ENCODE peak calls at places on chromosomes 16 and 17, in nine cellular contexts. One of them, this sample, is unnamed.

GRCh38 chr17:17538417-17539391 is 42.5 kb upstream of the RASD1 start:
- DNase-seq in stomach: peak
- DNase-seq in IMR-90: peak
- DNase-seq in lower leg skin: no peak
- DNase-seq in heart right ventricle: no peak
- DNase-seq in left lung: peak
- DNase-seq in B cell: no peak
- DNase-seq in hepatocyte: peak
- DNase-seq in suprapubic skin: no peak
- DNase-seq in this sample: no peak

GRCh38 chr16:67679935-67680897 is 13.6 kb downstream of the C16orf86 start:
- DNase-seq in stomach: no peak
- DNase-seq in IMR-90: no peak
- DNase-seq in lower leg skin: no peak
- DNase-seq in heart right ventricle: no peak
- DNase-seq in left lung: no peak
- DNase-seq in B cell: no peak
- DNase-seq in hepatocyte: no peak
- DNase-seq in suprapubic skin: no peak
- DNase-seq in this sample: no peak

GRCh38 chr17:27327871-27328270 is 34.0 kb downstream of the WSB1 start:
- DNase-seq in stomach: no peak
- DNase-seq in IMR-90: peak
- DNase-seq in lower leg skin: no peak
- DNase-seq in heart right ventricle: no peak
- DNase-seq in left lung: no peak
- DNase-seq in B cell: no peak
- DNase-seq in hepatocyte: no peak
- DNase-seq in suprapubic skin: no peak
- DNase-seq in this sample: no peak

GRCh38 chr16:3282103-3282746 is 1.1 kb upstream of the ZNF263 start:
- DNase-seq in stomach: no peak
- DNase-seq in IMR-90: peak
- DNase-seq in lower leg skin: no peak
- DNase-seq in heart right ventricle: no peak
- DNase-seq in left lung: no peak
- DNase-seq in B cell: no peak
- DNase-seq in hepatocyte: no peak
- DNase-seq in suprapubic skin: no peak
- DNase-seq in this sample: no peak

GRCh38 chr17:33582661-33583060 is 289.6 kb upstream of the ASIC2 start:
- DNase-seq in stomach: no peak
- DNase-seq in IMR-90: no peak
- DNase-seq in lower leg skin: no peak
- DNase-seq in heart right ventricle: no peak
- DNase-seq in left lung: no peak
- DNase-seq in B cell: no peak
- DNase-seq in hepatocyte: no peak
- DNase-seq in suprapubic skin: no peak
- DNase-seq in this sample: no peak

GRCh38 chr17:30236807-30237206 is 1.3 kb upstream of the SLC6A4 start:
- DNase-seq in stomach: peak
- DNase-seq in IMR-90: no peak
- DNase-seq in lower leg skin: peak
- DNase-seq in heart right ventricle: peak
- DNase-seq in left lung: peak
- DNase-seq in B cell: peak
- DNase-seq in hepatocyte: peak
- DNase-seq in suprapubic skin: peak
- DNase-seq in this sample: peak

GRCh38 chr16:12757546-12757945 is 46.1 kb downstream of the CPPED1 start:
- DNase-seq in stomach: no peak
- DNase-seq in IMR-90: no peak
- DNase-seq in lower leg skin: no peak
- DNase-seq in heart right ventricle: no peak
- DNase-seq in left lung: no peak
- DNase-seq in B cell: no peak
- DNase-seq in hepatocyte: no peak
- DNase-seq in suprapubic skin: no peak
- DNase-seq in this sample: no peak

GRCh38 chr17:27282054-27282501 is 11.8 kb upstream of the WSB1 start:
- DNase-seq in stomach: no peak
- DNase-seq in IMR-90: peak
- DNase-seq in lower leg skin: no peak
- DNase-seq in heart right ventricle: no peak
- DNase-seq in left lung: no peak
- DNase-seq in B cell: peak
- DNase-seq in hepatocyte: no peak
- DNase-seq in suprapubic skin: no peak
- DNase-seq in this sample: peak

GRCh38 chr16:72199938-72200337 is 28.0 kb upstream of the PMFBP1 start:
- DNase-seq in stomach: no peak
- DNase-seq in IMR-90: no peak
- DNase-seq in lower leg skin: peak
- DNase-seq in heart right ventricle: no peak
- DNase-seq in left lung: no peak
- DNase-seq in B cell: no peak
- DNase-seq in hepatocyte: no peak
- DNase-seq in suprapubic skin: no peak
- DNase-seq in this sample: no peak

DNA sequence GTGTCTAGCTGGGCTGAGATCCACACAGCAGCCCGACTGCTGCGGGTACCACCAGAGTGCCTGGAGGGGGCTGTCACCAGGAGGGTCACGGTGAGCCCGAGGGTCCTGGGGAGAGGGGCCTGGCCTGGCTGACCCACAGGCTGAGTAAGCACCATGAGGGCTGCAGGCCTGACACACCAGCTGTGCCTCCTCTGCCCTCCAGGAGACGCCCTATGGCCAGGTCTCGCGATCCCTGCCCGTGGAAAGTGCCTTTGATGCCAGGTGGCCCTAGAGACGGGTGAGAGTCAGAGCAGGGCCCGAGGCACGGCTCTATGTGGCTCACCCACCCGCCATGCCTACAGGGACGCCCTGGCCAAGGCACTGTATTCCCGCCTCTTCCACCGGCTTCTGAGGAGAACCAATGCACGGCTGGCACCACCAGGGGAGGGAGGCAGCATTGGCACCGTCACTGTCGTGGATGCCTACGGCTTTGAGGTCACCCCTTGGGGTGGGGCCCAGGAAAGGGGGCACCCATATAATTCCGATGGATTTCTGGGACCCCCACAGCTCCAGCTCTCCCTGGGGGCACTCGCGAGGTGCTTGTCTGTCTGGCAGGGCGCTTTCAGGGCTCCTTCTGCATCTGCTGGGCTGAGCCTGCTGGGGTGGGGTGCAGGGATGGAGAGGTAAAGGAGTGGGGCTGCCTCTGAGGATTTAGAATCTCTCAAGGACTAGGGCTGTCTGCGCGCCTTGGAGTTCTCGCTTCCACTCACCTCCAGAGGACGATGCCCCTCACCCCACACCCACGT is 7.1 kb downstream of the MYO15B start:
- DNase-seq in stomach: no peak
- DNase-seq in IMR-90: no peak
- DNase-seq in lower leg skin: no peak
- DNase-seq in heart right ventricle: no peak
- DNase-seq in left lung: no peak
- DNase-seq in B cell: no peak
- DNase-seq in hepatocyte: no peak
- DNase-seq in suprapubic skin: peak
- DNase-seq in this sample: no peak
- TF ChIP-seq CTCF in stomach: no peak
- TF ChIP-seq CTCF in IMR-90: no peak
- TF ChIP-seq CTCF in lower leg skin: no peak
- TF ChIP-seq CTCF in heart right ventricle: no peak
- TF ChIP-seq CTCF in left lung: no peak
- TF ChIP-seq CTCF in B cell: no peak
- TF ChIP-seq CTCF in hepatocyte: no peak
- TF ChIP-seq CTCF in suprapubic skin: no peak
- TF ChIP-seq CTCF in this sample: no peak

GRCh38 chr17:38766341-38766740 is 13.8 kb downstream of the PSMB3 start:
- DNase-seq in stomach: no peak
- DNase-seq in IMR-90: no peak
- DNase-seq in lower leg skin: no peak
- DNase-seq in heart right ventricle: no peak
- DNase-seq in left lung: no peak
- DNase-seq in B cell: no peak
- DNase-seq in hepatocyte: no peak
- DNase-seq in suprapubic skin: no peak
- DNase-seq in this sample: no peak

GRCh38 chr17:38762231-38762630 is 9.7 kb downstream of the PSMB3 start:
- DNase-seq in stomach: no peak
- DNase-seq in IMR-90: no peak
- DNase-seq in lower leg skin: no peak
- DNase-seq in heart right ventricle: no peak
- DNase-seq in left lung: no peak
- DNase-seq in B cell: no peak
- DNase-seq in hepatocyte: no peak
- DNase-seq in suprapubic skin: no peak
- DNase-seq in this sample: no peak

GRCh38 chr17:38761612-38762011 is 9.1 kb downstream of the PSMB3 start:
- DNase-seq in stomach: no peak
- DNase-seq in IMR-90: peak
- DNase-seq in lower leg skin: no peak
- DNase-seq in heart right ventricle: no peak
- DNase-seq in left lung: no peak
- DNase-seq in B cell: peak
- DNase-seq in hepatocyte: peak
- DNase-seq in suprapubic skin: no peak
- DNase-seq in this sample: no peak
- TF ChIP-seq CTCF in stomach: no peak
- TF ChIP-seq CTCF in IMR-90: peak
- TF ChIP-seq CTCF in lower leg skin: no peak
- TF ChIP-seq CTCF in heart right ventricle: no peak
- TF ChIP-seq CTCF in left lung: no peak
- TF ChIP-seq CTCF in B cell: no peak
- TF ChIP-seq CTCF in hepatocyte: peak
- TF ChIP-seq CTCF in suprapubic skin: no peak
- TF ChIP-seq CTCF in this sample: no peak

GRCh38 chr17:74433421-74434121 is 1.7 kb downstream of the GPRC5C start:
- DNase-seq in stomach: peak
- DNase-seq in IMR-90: no peak
- DNase-seq in lower leg skin: no peak
- DNase-seq in heart right ventricle: no peak
- DNase-seq in left lung: no peak
- DNase-seq in B cell: no peak
- DNase-seq in hepatocyte: peak
- DNase-seq in suprapubic skin: no peak
- DNase-seq in this sample: no peak
- TF ChIP-seq CTCF in stomach: no peak
- TF ChIP-seq CTCF in IMR-90: no peak
- TF ChIP-seq CTCF in lower leg skin: no peak
- TF ChIP-seq CTCF in heart right ventricle: peak
- TF ChIP-seq CTCF in left lung: no peak
- TF ChIP-seq CTCF in B cell: no peak
- TF ChIP-seq CTCF in hepatocyte: peak
- TF ChIP-seq CTCF in suprapubic skin: no peak
- TF ChIP-seq CTCF in this sample: no peak

GRCh38 chr16:50839920-50840729 is 98.2 kb downstream of the CYLD start:
- DNase-seq in stomach: no peak
- DNase-seq in IMR-90: no peak
- DNase-seq in lower leg skin: peak
- DNase-seq in heart right ventricle: no peak
- DNase-seq in left lung: no peak
- DNase-seq in B cell: no peak
- DNase-seq in hepatocyte: no peak
- DNase-seq in suprapubic skin: no peak
- DNase-seq in this sample: no peak
- TF ChIP-seq CTCF in stomach: no peak
- TF ChIP-seq CTCF in IMR-90: no peak
- TF ChIP-seq CTCF in lower leg skin: no peak
- TF ChIP-seq CTCF in heart right ventricle: no peak
- TF ChIP-seq CTCF in left lung: no peak
- TF ChIP-seq CTCF in B cell: no peak
- TF ChIP-seq CTCF in hepatocyte: no peak
- TF ChIP-seq CTCF in suprapubic skin: no peak
- TF ChIP-seq CTCF in this sample: no peak

GRCh38 chr17:80991645-80992076 is at the start of gene CHMP6:
- DNase-seq in stomach: peak
- DNase-seq in IMR-90: peak
- DNase-seq in lower leg skin: peak
- DNase-seq in heart right ventricle: peak
- DNase-seq in left lung: peak
- DNase-seq in B cell: peak
- DNase-seq in hepatocyte: peak
- DNase-seq in suprapubic skin: peak
- DNase-seq in this sample: peak
- TF ChIP-seq CTCF in stomach: no peak
- TF ChIP-seq CTCF in IMR-90: peak
- TF ChIP-seq CTCF in lower leg skin: no peak
- TF ChIP-seq CTCF in heart right ventricle: peak
- TF ChIP-seq CTCF in left lung: no peak
- TF ChIP-seq CTCF in B cell: peak
- TF ChIP-seq CTCF in hepatocyte: no peak
- TF ChIP-seq CTCF in suprapubic skin: peak
- TF ChIP-seq CTCF in this sample: peak

DNA sequence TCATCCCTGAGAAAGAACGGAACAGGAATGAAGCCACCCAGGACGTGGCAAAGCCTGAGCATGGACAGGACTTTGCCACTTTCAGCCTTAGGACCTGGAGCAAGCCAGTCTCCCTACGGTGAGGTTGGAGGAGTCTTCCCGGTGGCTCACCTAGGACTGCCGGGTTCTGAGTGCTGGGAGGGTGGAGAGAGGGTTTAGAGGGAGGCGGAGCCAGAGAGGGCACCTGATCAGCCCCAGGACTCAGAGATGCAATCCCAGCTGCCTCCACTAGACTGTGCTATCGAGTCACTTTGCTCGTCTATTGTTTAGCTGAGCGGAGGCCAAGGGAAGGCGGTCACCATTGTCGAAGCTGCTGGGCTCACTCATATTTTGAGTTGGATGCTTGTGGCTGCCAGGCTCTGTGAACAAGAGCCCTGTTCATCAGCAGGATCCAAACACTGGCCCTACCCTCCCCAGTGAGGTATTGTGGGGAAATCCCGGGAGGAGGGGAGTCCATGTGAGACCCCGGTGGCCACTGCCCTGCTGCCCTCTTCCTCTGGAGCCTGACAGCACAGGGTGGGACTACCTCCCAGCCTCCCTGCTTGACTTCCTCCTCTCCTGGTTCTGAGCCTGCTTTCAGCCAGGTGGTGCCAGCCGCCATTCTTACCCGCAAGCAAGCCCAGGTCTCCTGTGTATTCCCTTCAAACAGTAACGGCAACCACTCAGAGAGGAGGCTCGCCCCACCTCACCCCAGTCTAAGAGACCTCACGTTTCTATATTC is 7.0 kb downstream of the KRT14 start:
- DNase-seq in stomach: peak
- DNase-seq in IMR-90: peak
- DNase-seq in lower leg skin: peak
- DNase-seq in heart right ventricle: peak
- DNase-seq in left lung: peak
- DNase-seq in B cell: peak
- DNase-seq in hepatocyte: peak
- DNase-seq in suprapubic skin: peak
- DNase-seq in this sample: peak
- TF ChIP-seq CTCF in stomach: peak
- TF ChIP-seq CTCF in IMR-90: peak
- TF ChIP-seq CTCF in lower leg skin: no peak
- TF ChIP-seq CTCF in heart right ventricle: peak
- TF ChIP-seq CTCF in left lung: peak
- TF ChIP-seq CTCF in B cell: peak
- TF ChIP-seq CTCF in hepatocyte: peak
- TF ChIP-seq CTCF in suprapubic skin: peak
- TF ChIP-seq CTCF in this sample: peak